ENCODE peak calls at places on chromosomes 2 and 18, in seven cellular contexts. I is A549; C is kidney; P is mammary epithelial cell; O is PC-9; A is CD8-positive, alpha-beta T cell; Y is adrenal gland. B is an unnamed sample.

GRCh38 chr2:232879618-232880494 is 9.8 kb downstream of the SNORC start:
- DNase-seq in I (no peak), P (no peak), A (no peak), C (peak; percentile 62), O (no peak), Y (no peak), B (no peak)

GRCh38 chr2:26346454-26347053 is at the start of gene ADGRF3:
- DNase-seq in A (peak; percentile 68), I (peak; percentile 57), C (peak; percentile 81), Y (peak; percentile 81), O (peak; percentile 49), P (peak; percentile 46), B (peak; percentile 75)

GRCh38 chr2:54955674-54956391 is 94.4 kb downstream of the RTN4 start:
- DNase-seq in Y (no peak), C (no peak), P (no peak), O (no peak), I (no peak), A (no peak), B (no peak)

GRCh38 chr18:79397288-79397829 is 1.6 kb downstream of the NFATC1 start:
- DNase-seq in Y (no peak), I (no peak), P (no peak), O (no peak), C (peak; percentile 69), A (no peak), B (no peak)

GRCh38 chr2:20094142-20094792 is 42.8 kb upstream of the LAPTM4A start:
- DNase-seq in Y (peak; percentile 31), I (no peak), A (no peak), O (no peak), C (no peak), P (no peak), B (no peak)

GRCh38 chr2:105005601-105006000 is 32.3 kb upstream of the MRPS9 start:
- DNase-seq in Y (no peak), O (no peak), I (no peak), A (no peak), P (no peak), C (no peak), B (no peak)

GRCh38 chr18:34978953-34979608 is 62.1 kb upstream of the MAPRE2 start:
- DNase-seq in Y (peak; percentile 85), I (peak; percentile 87), O (peak; percentile 70), C (peak; percentile 77), P (peak; percentile 98), A (peak; percentile 68), B (peak; percentile 52)

GRCh38 chr18:3794537-3795348 is 344.8 kb downstream of the TGIF1 start:
- DNase-seq in O (peak; percentile 87), A (no peak), C (no peak), I (peak; percentile 66), Y (no peak), P (peak; percentile 95), B (no peak)

GRCh38 chr2:51003345-51004192 is 28.4 kb downstream of the NRXN1 start:
- DNase-seq in C (no peak), I (no peak), O (no peak), A (no peak), P (peak; percentile 42), Y (no peak), B (no peak)

GRCh38 chr18:7755753-7756475 is 188.8 kb downstream of the PTPRM start:
- DNase-seq in P (no peak), O (no peak), Y (no peak), A (no peak), C (no peak), I (no peak), B (no peak)
- TF ChIP-seq CTCF in P (no peak), O (no peak), Y (no peak), A (no peak), C (peak; percentile 47), I (no peak), B (no peak)

GRCh38 chr2:216083464-216084279 is 2.0 kb downstream of the TMEM169 start:
- DNase-seq in I (no peak), A (no peak), Y (no peak), C (peak; percentile 72), P (peak; percentile 88), O (peak; percentile 8), B (peak; percentile 64)
- H3K4me3 ChIP-seq in I (no peak overlapping the region), A (no peak overlapping the region), Y (no peak overlapping the region), C (no peak overlapping the region), P (no peak overlapping the region), O (no peak overlapping the region), B (peak overlapping the region; percentile 22)

GRCh38 chr2:43152186-43152585 is 74.2 kb downstream of the ZFP36L2 start:
- DNase-seq in I (no peak), A (no peak), P (no peak), Y (no peak), C (no peak), O (no peak), B (no peak)
- H3K4me1 ChIP-seq in I (peaks cover 5% of the 10 kb centered on the region), A (peaks cover 67% of the 10 kb centered on the region), P (peaks cover 19% of the 10 kb centered on the region), Y (no peaks in the 10 kb centered on the region), C (peaks cover 3% of the 10 kb centered on the region), O (peaks cover 7% of the 10 kb centered on the region), B (no peaks in the 10 kb centered on the region)

GRCh38 chr2:100228967-100229366 is 86.6 kb upstream of the AFF3 start:
- DNase-seq in O (no peak), I (no peak), A (no peak), Y (no peak), C (no peak), P (no peak), B (no peak)
- TF ChIP-seq CTCF in O (no peak), I (no peak), A (no peak), Y (no peak), C (no peak), P (no peak), B (no peak)

DNA sequence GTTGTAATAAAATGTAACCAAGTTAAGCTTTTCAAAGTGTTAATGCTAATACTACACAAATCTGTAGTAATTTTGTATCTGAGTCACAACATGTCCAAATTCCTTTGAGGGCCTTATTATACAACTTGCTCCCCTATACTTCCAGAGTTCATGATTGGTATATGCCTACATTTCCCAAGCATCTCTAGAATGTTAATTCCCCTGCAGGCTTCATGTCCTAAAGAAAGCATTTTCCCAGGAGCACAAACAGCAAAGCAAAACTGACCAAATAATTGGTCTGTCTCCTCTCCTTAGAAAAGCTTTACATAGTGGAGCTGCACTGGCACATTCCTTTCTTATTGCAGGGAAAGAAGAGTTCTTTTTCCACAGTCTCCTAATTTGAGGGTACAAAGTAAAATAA is 3.7 kb downstream of the ALS2 start:
- DNase-seq in C (no peak), Y (no peak), O (no peak), I (no peak), P (no peak), A (no peak), B (no peak)
- H3K4me3 ChIP-seq in C (no peak overlapping the region), Y (no peak overlapping the region), O (no peak overlapping the region), I (no peak overlapping the region), P (no peak overlapping the region), A (no peak overlapping the region), B (no peak overlapping the region)

GRCh38 chr2:65396348-65397026 is 35.9 kb downstream of the SPRED2 start:
- DNase-seq in Y (no peak), A (no peak), P (no peak), I (peak; percentile 52), O (no peak), C (no peak), B (no peak)
- H3K4me1 ChIP-seq in Y (peaks cover 23% of the 10 kb centered on the region), A (no peaks in the 10 kb centered on the region), P (peaks cover 31% of the 10 kb centered on the region), I (peaks cover 30% of the 10 kb centered on the region), O (peaks cover 46% of the 10 kb centered on the region), C (peaks cover 10% of the 10 kb centered on the region), B (no peaks in the 10 kb centered on the region)

GRCh38 chr18:73136134-73136533 is 268.3 kb upstream of the NETO1 start:
- DNase-seq in A (no peak), O (no peak), P (peak; percentile 11), C (no peak), Y (no peak), I (no peak), B (no peak)
- TF ChIP-seq CTCF in A (no peak), O (peak; percentile 75), P (peak; percentile 45), C (no peak), Y (no peak), I (peak; percentile 33), B (no peak)

GRCh38 chr2:219245899-219246230 is 586 bp downstream of the STK16 start:
- DNase-seq in O (no peak), C (no peak), P (no peak), A (no peak), I (no peak), Y (peak; percentile 42), B (no peak)

GRCh38 chr2:219244789-219245147 is 476 bp downstream of the GLB1L start:
- DNase-seq in C (no peak), A (no peak), I (no peak), P (no peak), O (no peak), Y (no peak), B (no peak)

GRCh38 chr2:219245148-219245898 is at the start of the genes GLB1L and STK16:
- DNase-seq in A (peak; percentile 94), P (peak; percentile 85), O (peak; percentile 89), C (peak; percentile 98), I (peak; percentile 94), Y (peak; percentile 93), B (peak; percentile 94)

GRCh38 chr2:219246559-219246958 is 1.3 kb downstream of the STK16 start:
- DNase-seq in C (peak; percentile 23), A (no peak), O (no peak), Y (no peak), P (no peak), I (no peak), B (no peak)

GRCh38 chr2:219243291-219243761 is 1.9 kb downstream of the GLB1L start:
- DNase-seq in O (no peak), P (no peak), Y (no peak), A (no peak), C (no peak), I (no peak), B (no peak)
- H3K4me3 ChIP-seq in O (no peak overlapping the region), P (peak overlapping the region; percentile 21), Y (no peak overlapping the region), A (no peak overlapping the region), C (peak overlapping the region; percentile 48), I (no peak overlapping the region), B (no peak overlapping the region)

B was measured in BE2C.